ENCODE peak calls at places on chromosome 7, in six cellular contexts. K, W, Q, S, U and V are unnamed samples.

GRCh38 chr7:116977172-116977571 is 23.9 kb downstream of the ST7 start:
- DNase-seq in W (no peak), S (no peak), Q (no peak), U (no peak), K (no peak), V (no peak)

GRCh38 chr7:155764432-155764798 is 47.8 kb downstream of the SHH start:
- DNase-seq in S (no peak), U (no peak), Q (no peak), W (no peak), K (no peak), V (no peak)

GRCh38 chr7:129160161-129160911 is 15.8 kb downstream of the TSPAN33 start:
- DNase-seq in Q (no peak), K (no peak), U (no peak), W (peak; percentile 51), S (no peak), V (no peak)

GRCh38 chr7:116824449-116824848 is 37.9 kb upstream of the CAPZA2 start:
- DNase-seq in U (no peak), K (no peak), Q (no peak), S (no peak), W (no peak), V (no peak)

GRCh38 chr7:98133181-98133580 is 26.5 kb downstream of the LMTK2 start:
- DNase-seq in U (peak; percentile 16), K (peak; percentile 9), W (no peak), Q (no peak), S (no peak), V (no peak)

GRCh38 chr7:124351950-124352349 is 319.1 kb upstream of the TMEM229A start:
- DNase-seq in K (no peak), S (no peak), Q (no peak), W (no peak), U (no peak), V (no peak)

GRCh38 chr7:123633553-123633952 is 22.1 kb upstream of the LMOD2 start:
- DNase-seq in Q (no peak), K (no peak), W (no peak), S (no peak), U (peak; percentile 86), V (no peak)

GRCh38 chr7:39810710-39811109 is 139.3 kb upstream of the CDK13 start:
- DNase-seq in W (no peak), U (no peak), S (no peak), Q (no peak), K (no peak), V (no peak)

GRCh38 chr7:55483061-55483460 is 89.2 kb downstream of the VOPP1 start:
- DNase-seq in S (no peak), W (no peak), Q (no peak), K (no peak), U (no peak), V (no peak)

GRCh38 chr7:4769753-4770152 is 5.7 kb upstream of the AP5Z1 start:
- DNase-seq in K (no peak), Q (peak; percentile 39), S (no peak), W (no peak), U (no peak), V (no peak)

GRCh38 chr7:73842248-73842895 is at the start of gene METTL27:
- DNase-seq in S (peak; percentile 76), Q (peak; percentile 94), U (peak; percentile 91), W (peak; percentile 97), K (peak; percentile 83), V (peak; percentile 97)

GRCh38 chr7:16071246-16071857 is 350.0 kb downstream of the CRPPA start:
- DNase-seq in K (peak; percentile 20), W (peak; percentile 42), U (peak; percentile 73), S (no peak), Q (no peak), V (peak; percentile 80)

GRCh38 chr7:84548366-84549085 is 353.9 kb upstream of the SEMA3A start:
- DNase-seq in K (no peak), W (peak; percentile 25), U (peak; percentile 38), S (no peak), Q (no peak), V (no peak)